ENCODE peak calls at places on chromosomes 6 and 20, in ten cellular contexts. S, W, F, I, E, Q, U, L, K and R are unnamed samples.

GRCh38 chr6:206264-206663 is 86.0 kb upstream of the DUSP22 start:
- DNase-seq in S (no peak), W (no peak), F (no peak), I (no peak), E (no peak), Q (no peak), U (no peak), L (no peak), K (no peak), R (no peak)

GRCh38 chr20:61387204-61387958 is 135.3 kb downstream of the CDH4 start:
- DNase-seq in S (peak), W (no peak), F (no peak), I (no peak), E (no peak), Q (peak), U (no peak), L (peak), K (peak), R (no peak)

GRCh38 chr20:15642099-15642498 is 931.1 kb downstream of the KIF16B start:
- DNase-seq in S (no peak), W (no peak), F (no peak), I (no peak), E (no peak), Q (no peak), U (no peak), L (no peak), K (no peak), R (no peak)

GRCh38 chr6:111775145-111775936 is 97.9 kb downstream of the FYN start:
- DNase-seq in S (no peak), W (no peak), F (no peak), I (no peak), E (no peak), Q (no peak), U (no peak), L (no peak), K (no peak), R (no peak)

GRCh38 chr6:44735631-44735963 is 348.1 kb downstream of the CDC5L start:
- DNase-seq in S (peak), W (no peak), F (peak), I (no peak), E (no peak), Q (peak), U (no peak), L (no peak), K (no peak), R (no peak)

GRCh38 chr6:1739220-1739619 is 129.5 kb downstream of the FOXC1 start:
- DNase-seq in S (no peak), W (no peak), F (no peak), I (no peak), E (no peak), Q (no peak), U (no peak), L (no peak), K (no peak), R (no peak)

GRCh38 chr6:106122306-106122940 is 36.3 kb downstream of the PRDM1 start:
- DNase-seq in S (no peak), W (no peak), F (no peak), I (no peak), E (no peak), Q (no peak), U (no peak), L (no peak), K (no peak), R (no peak)

GRCh38 chr20:1775117-1775516 is 117.5 kb upstream of the SIRPG start:
- DNase-seq in S (no peak), W (no peak), F (peak), I (no peak), E (no peak), Q (peak), U (no peak), L (peak), K (no peak), R (peak)

GRCh38 chr20:63708301-63709148 is 686 bp downstream of the ZGPAT start:
- DNase-seq in S (peak), W (no peak), F (no peak), I (no peak), E (no peak), Q (no peak), U (no peak), L (no peak), K (no peak), R (no peak)

GRCh38 chr6:43967692-43968091 is 159.6 kb downstream of the MRPL14 start:
- DNase-seq in S (no peak), W (no peak), F (no peak), I (no peak), E (no peak), Q (no peak), U (no peak), L (no peak), K (no peak), R (no peak)

GRCh38 chr20:39245685-39246311 is 283.7 kb downstream of the DHX35 start:
- DNase-seq in S (no peak), W (no peak), F (no peak), I (no peak), E (no peak), Q (no peak), U (no peak), L (no peak), K (no peak), R (no peak)

GRCh38 chr6:150238294-150238693 is 95.5 kb downstream of the PPP1R14C start:
- DNase-seq in S (no peak), W (no peak), F (peak), I (peak), E (no peak), Q (no peak), U (no peak), L (peak), K (no peak), R (no peak)

GRCh38 chr6:156599367-156599766 is 177.8 kb upstream of the ARID1B start:
- DNase-seq in S (no peak), W (no peak), F (no peak), I (no peak), E (no peak), Q (no peak), U (no peak), L (no peak), K (no peak), R (no peak)

GRCh38 chr6:1381397-1382330 is 7.7 kb upstream of the FOXF2 start:
- DNase-seq in S (peak), W (peak), F (peak), I (no peak), E (peak), Q (peak), U (peak), L (no peak), K (no peak), R (peak)

GRCh38 chr6:9646346-9647042 is 768.4 kb downstream of the TFAP2A start:
- DNase-seq in S (no peak), W (peak), F (peak), I (no peak), E (no peak), Q (peak), U (no peak), L (peak), K (peak), R (no peak)

GRCh38 chr20:63058696-63059335 is 52.1 kb upstream of the BHLHE23 start:
- DNase-seq in S (no peak), W (no peak), F (no peak), I (peak), E (no peak), Q (no peak), U (no peak), L (no peak), K (no peak), R (no peak)

GRCh38 chr6:41545174-41545702 is 943 bp upstream of the FOXP4 start:
- DNase-seq in S (no peak), W (peak), F (no peak), I (no peak), E (no peak), Q (no peak), U (no peak), L (no peak), K (no peak), R (no peak)

GRCh38 chr20:44642203-44643153 is 9.0 kb downstream of the ADA start:
- DNase-seq in S (peak), W (peak), F (peak), I (peak), E (peak), Q (peak), U (no peak), L (peak), K (peak), R (peak)

GRCh38 chr6:112640895-112641294 is 293.8 kb downstream of the RFPL4B start:
- DNase-seq in S (no peak), W (no peak), F (peak), I (no peak), E (no peak), Q (peak), U (no peak), L (peak), K (no peak), R (peak)

GRCh38 chr20:1087311-1087710 is 31.1 kb upstream of the PSMF1 start:
- DNase-seq in S (peak), W (no peak), F (peak), I (no peak), E (no peak), Q (no peak), U (no peak), L (no peak), K (no peak), R (peak)

GRCh38 chr20:60264024-60264709 is 305.9 kb downstream of the CDH26 start:
- DNase-seq in S (no peak), W (no peak), F (no peak), I (no peak), E (no peak), Q (no peak), U (no peak), L (no peak), K (no peak), R (no peak)

GRCh38 chr6:146693342-146693741 is 94.6 kb downstream of the ADGB start:
- DNase-seq in S (no peak), W (no peak), F (no peak), I (no peak), E (no peak), Q (no peak), U (no peak), L (no peak), K (no peak), R (no peak)

GRCh38 chr6:46044876-46045617 is 29.4 kb upstream of the CLIC5 start:
- DNase-seq in S (peak), W (peak), F (peak), I (peak), E (no peak), Q (peak), U (no peak), L (peak), K (peak), R (peak)

GRCh38 chr6:129954749-129955431 is 63.5 kb upstream of the L3MBTL3 start:
- DNase-seq in S (no peak), W (no peak), F (no peak), I (no peak), E (no peak), Q (no peak), U (no peak), L (no peak), K (no peak), R (no peak)

GRCh38 chr6:37559060-37559459 is 59.4 kb upstream of the CCDC167 start:
- DNase-seq in S (no peak), W (no peak), F (no peak), I (no peak), E (no peak), Q (no peak), U (no peak), L (no peak), K (no peak), R (no peak)

GRCh38 chr20:21309678-21310467 is 6.7 kb downstream of the XRN2 start:
- DNase-seq in S (no peak), W (no peak), F (no peak), I (no peak), E (no peak), Q (no peak), U (no peak), L (no peak), K (no peak), R (no peak)

GRCh38 chr6:52213127-52213526 is 27.0 kb downstream of the IL17A start:
- DNase-seq in S (peak), W (no peak), F (no peak), I (no peak), E (peak), Q (no peak), U (no peak), L (no peak), K (no peak), R (no peak)

GRCh38 chr6:135451617-135452190 is 45.8 kb downstream of the AHI1 start:
- DNase-seq in S (no peak), W (peak), F (peak), I (no peak), E (peak), Q (peak), U (no peak), L (no peak), K (no peak), R (peak)

GRCh38 chr6:57017069-57017468 is 29.4 kb upstream of the KIAA1586 start:
- DNase-seq in S (no peak), W (no peak), F (no peak), I (no peak), E (no peak), Q (no peak), U (no peak), L (no peak), K (no peak), R (no peak)

GRCh38 chr20:32966881-32967781 is 37.1 kb downstream of the SUN5 start:
- DNase-seq in S (peak), W (no peak), F (no peak), I (no peak), E (peak), Q (no peak), U (peak), L (no peak), K (no peak), R (no peak)